ENCODE peak calls at places on chromosome 7, in four cellular contexts. U is HL-60, P is GM12878, H is K562. N is an unnamed sample.

GRCh38 chr7:6705959-6706665 is 635 bp downstream of the ZNF12 start:
- DNase-seq in H (peak; percentile 55), P (no peak), U (no peak), N (peak; percentile 26)

GRCh38 chr7:33804261-33804660 is 101.1 kb upstream of the BMPER start:
- DNase-seq in H (no peak), U (no peak), P (no peak), N (no peak)

GRCh38 chr7:16851829-16852228 is 30.0 kb downstream of the AGR3 start:
- DNase-seq in P (no peak), H (no peak), U (peak; percentile 55), N (no peak)

GRCh38 chr7:111439977-111440376 is 122.3 kb downstream of the IMMP2L start:
- DNase-seq in H (no peak), P (no peak), U (no peak), N (no peak)

GRCh38 chr7:140722254-140722653 is 25.7 kb downstream of the NDUFB2 start:
- DNase-seq in H (no peak), P (no peak), U (no peak), N (no peak)

GRCh38 chr7:10703981-10704380 is 269.7 kb upstream of the PHF14 start:
- DNase-seq in P (no peak), H (no peak), U (no peak), N (no peak)

GRCh38 chr7:156020566-156020965 is 208.3 kb upstream of the SHH start:
- DNase-seq in P (no peak), H (no peak), U (no peak), N (no peak)

GRCh38 chr7:135772639-135773019 is 24.0 kb upstream of the FAM180A start:
- DNase-seq in H (no peak), P (no peak), U (no peak), N (no peak)

GRCh38 chr7:77679608-77680007 is 16.7 kb upstream of the RSBN1L start:
- DNase-seq in H (no peak), P (no peak), U (no peak), N (no peak)

GRCh38 chr7:37480642-37481041 is 32.0 kb upstream of the ELMO1 start:
- DNase-seq in U (no peak), P (no peak), H (no peak), N (no peak)

GRCh38 chr7:80622531-80622930 is 15.9 kb upstream of the CD36 start:
- DNase-seq in P (no peak), H (no peak), U (no peak), N (no peak)

GRCh38 chr7:137172105-137172590 is 171.4 kb downstream of the PTN start:
- DNase-seq in U (no peak), P (no peak), H (no peak), N (no peak)

GRCh38 chr7:24741691-24742639 is 15.3 kb downstream of the GSDME start:
- DNase-seq in U (no peak), H (no peak), P (no peak), N (no peak)

GRCh38 chr7:17101207-17101696 is 197.2 kb upstream of the AHR start:
- DNase-seq in H (no peak), U (no peak), P (no peak), N (no peak)

GRCh38 chr7:44880317-44881018 is 4.9 kb downstream of the PURB start:
- DNase-seq in H (no peak), P (no peak), U (no peak), N (no peak)

GRCh38 chr7:142754681-142755575 is 5.7 kb downstream of the PRSS1 start:
- DNase-seq in P (no peak), U (no peak), H (no peak), N (no peak)

GRCh38 chr7:99665312-99665759 is 14.5 kb downstream of the CYP3A5 start:
- DNase-seq in H (peak; percentile 80), P (no peak), U (no peak), N (no peak)

GRCh38 chr7:102326156-102326914 is 29.9 kb downstream of the SPDYE6 start:
- DNase-seq in P (no peak), H (no peak), U (no peak), N (no peak)

GRCh38 chr7:20562461-20562860 is 53.0 kb upstream of the ABCB5 start:
- DNase-seq in U (no peak), P (no peak), H (no peak), N (no peak)

GRCh38 chr7:18846765-18847215 is 270.6 kb downstream of the TWIST1 start:
- DNase-seq in H (no peak), P (no peak), U (no peak), N (no peak)

GRCh38 chr7:112452102-112452888 is 2.0 kb downstream of the IFRD1 start:
- DNase-seq in H (no peak), P (no peak), U (no peak), N (no peak)

GRCh38 chr7:50092579-50093411 is at the start of gene ZPBP:
- DNase-seq in H (peak; percentile 27), P (peak; percentile 30), U (peak; percentile 11), N (peak; percentile 33)

GRCh38 chr7:113797420-113797995 is 121.3 kb downstream of the PPP1R3A start:
- DNase-seq in U (no peak), P (no peak), H (no peak), N (no peak)

GRCh38 chr7:47672267-47672920 is 90.5 kb upstream of the TNS3 start:
- DNase-seq in U (no peak), P (no peak), H (no peak), N (no peak)

GRCh38 chr7:97016392-97017196 is 8.0 kb downstream of the DLX5 start:
- DNase-seq in H (no peak), P (no peak), U (no peak), N (no peak)

GRCh38 chr7:2813350-2814185 is 30.5 kb downstream of the GNA12 start:
- DNase-seq in U (no peak), P (no peak), H (no peak), N (no peak)

GRCh38 chr7:50782376-50783208 is at the start of gene GRB10:
- DNase-seq in U (no peak), H (peak; percentile 40), P (no peak), N (no peak)

GRCh38 chr7:44712012-44712411 is 36.6 kb upstream of the ZMIZ2 start:
- DNase-seq in U (no peak), P (no peak), H (peak; percentile 59), N (no peak)

GRCh38 chr7:151066273-151066974 is 7.0 kb downstream of the SLC4A2 start:
- DNase-seq in U (no peak), H (no peak), P (no peak), N (no peak)

GRCh38 chr7:129170373-129171021 is 17.9 kb upstream of the SMO start:
- DNase-seq in U (no peak), H (no peak), P (no peak), N (no peak)

GRCh38 chr7:48090095-48090805 is 1.2 kb downstream of the UPP1 start:
- DNase-seq in H (no peak), U (no peak), P (no peak), N (no peak)

GRCh38 chr7:22402250-22402649 is 45.3 kb upstream of the RAPGEF5 start:
- DNase-seq in U (no peak), P (no peak), H (no peak), N (no peak)

GRCh38 chr7:15228891-15229290 is 326.3 kb upstream of the DGKB start:
- DNase-seq in U (no peak), P (no peak), H (no peak), N (no peak)

GRCh38 chr7:44223362-44224114 is 22.8 kb downstream of the YKT6 start:
- DNase-seq in P (no peak), U (no peak), H (peak; percentile 34), N (no peak)

GRCh38 chr7:90821961-90822620 is 226.0 kb downstream of the CDK14 start:
- DNase-seq in U (no peak), H (no peak), P (no peak), N (no peak)

GRCh38 chr7:105429746-105430612 is 41.3 kb upstream of the SRPK2 start:
- DNase-seq in U (no peak), P (no peak), H (peak; percentile 41), N (no peak)

GRCh38 chr7:148978091-148978490 is 50.2 kb downstream of the PDIA4 start:
- DNase-seq in U (no peak), H (no peak), P (no peak), N (no peak)
- TF ChIP-seq SPI1 in U (no peak), H (no peak), P (no peak), N (no peak)

GRCh38 chr7:66211429-66211828 is 6.3 kb downstream of the TPST1 start:
- DNase-seq in P (no peak), U (no peak), H (no peak), N (no peak)
- TF ChIP-seq POLR2AphosphoS5 in P (no peak), U (no peak), H (no peak), N (no peak)

GRCh38 chr7:146544748-146545147 is 428.1 kb downstream of the CNTNAP2 start:
- DNase-seq in P (no peak), H (no peak), U (no peak), N (no peak)

GRCh38 chr7:146539836-146540235 is 423.2 kb downstream of the CNTNAP2 start:
- DNase-seq in P (no peak), H (no peak), U (no peak), N (no peak)
- TF ChIP-seq SPI1 in P (no peak), H (no peak), U (no peak), N (no peak)

GRCh38 chr7:926061-927030 is 28.1 kb downstream of the ADAP1 start:
- DNase-seq in U (no peak), P (no peak), H (no peak), N (no peak)
- TF ChIP-seq POLR2AphosphoS5 in U (no peak), P (no peak), H (no peak), N (no peak)

DNA sequence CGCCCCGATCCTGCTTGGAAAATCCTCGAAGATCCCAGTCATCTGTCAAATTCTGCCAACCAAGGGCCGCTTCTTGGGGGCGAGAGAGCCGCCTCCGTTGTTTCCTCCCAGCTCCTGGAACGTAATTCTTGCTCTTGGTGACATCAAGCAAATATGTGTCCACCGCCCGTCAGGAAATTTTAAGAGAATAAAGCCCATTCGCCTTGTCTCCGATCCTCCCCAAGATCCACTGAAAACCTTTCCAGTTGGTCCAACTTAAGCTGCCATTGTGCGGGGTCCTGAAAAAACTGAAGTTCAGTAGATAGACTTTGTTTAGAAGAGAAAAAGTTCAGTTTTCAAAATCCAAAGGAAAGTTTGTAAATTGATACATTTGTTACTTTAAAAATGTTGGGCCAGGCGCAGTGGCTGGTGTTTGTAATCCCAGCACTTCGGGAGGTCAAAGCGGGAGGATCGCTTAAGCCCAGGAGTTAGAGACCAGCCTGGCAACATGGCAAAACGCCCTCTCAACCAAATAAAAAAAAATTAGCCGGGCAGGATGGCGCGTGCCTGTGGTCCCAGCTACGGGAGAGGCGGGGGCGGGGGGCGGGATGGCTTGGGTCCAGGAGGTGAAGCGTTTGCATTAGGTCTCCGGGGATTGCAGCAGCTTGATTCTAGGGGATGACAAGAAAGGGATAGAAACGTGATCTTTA is 1.0 kb upstream of the ZNF800 start:
- DNase-seq in U (no peak), H (no peak), P (no peak), N (no peak)
- TF ChIP-seq SPI1 in U (no peak), H (no peak), P (no peak), N (no peak)